ENCODE peak calls at places on chromosomes 3 and 15, in eight cellular contexts. H is CD4-positive, CD25-positive, alpha-beta regulatory T cell; D is cardiac muscle cell; B is foreskin keratinocyte; X is coronary artery; R is lung microvascular endothelial cell; N is amygdala; V is activated CD4-positive, alpha-beta T cell treated with anti-CD3 and anti-CD28 coated beads, Interleukin-2, amount 50 U/mL, for 24 hours. W is an unnamed sample.

GRCh38 chr3:131835906-131836305 is 198.9 kb downstream of the CPNE4 start:
- DNase-seq in B (no peak), D (no peak), H (no peak), N (no peak), R (no peak), X (no peak), V (no peak), W (no peak)

GRCh38 chr3:112463250-112463649 is 36.0 kb downstream of the BTLA start:
- DNase-seq in H (no peak), N (no peak), R (no peak), X (no peak), V (no peak), D (no peak), B (no peak), W (no peak)

GRCh38 chr3:38278841-38279240 is 3.3 kb upstream of the SLC22A14 start:
- DNase-seq in D (no peak), H (no peak), B (no peak), R (no peak), V (no peak), X (no peak), N (no peak), W (no peak)

GRCh38 chr3:43867673-43868072 is 176.9 kb downstream of the ABHD5 start:
- DNase-seq in V (no peak), X (no peak), N (no peak), D (peak), H (no peak), B (no peak), R (peak), W (no peak)

GRCh38 chr3:194871143-194871863 is 185.6 kb downstream of the FAM43A start:
- DNase-seq in H (no peak), V (no peak), D (peak), N (no peak), R (peak), B (peak), X (no peak), W (peak)

GRCh38 chr15:101014276-101014675 is 95.1 kb downstream of the LRRK1 start:
- DNase-seq in X (peak), N (no peak), H (no peak), D (no peak), V (no peak), B (no peak), R (no peak), W (peak)

GRCh38 chr3:120450914-120451669 is at the start of gene FSTL1:
- DNase-seq in H (no peak), D (peak), B (no peak), R (peak), N (no peak), X (peak), V (no peak), W (peak)

GRCh38 chr3:45153658-45154437 is 7.7 kb upstream of the CDCP1 start:
- DNase-seq in H (no peak), N (no peak), R (no peak), D (peak), X (no peak), B (no peak), V (no peak), W (no peak)

GRCh38 chr3:159825216-159825854 is 163.3 kb upstream of the IL12A start:
- DNase-seq in V (no peak), H (no peak), R (no peak), B (no peak), N (no peak), D (peak), X (no peak), W (no peak)

GRCh38 chr3:111735271-111735758 is 123.8 kb upstream of the PHLDB2 start:
- DNase-seq in D (peak), B (peak), R (peak), X (no peak), V (no peak), N (no peak), H (no peak), W (no peak)

GRCh38 chr15:25624504-25625172 is 185.8 kb upstream of the UBE3A start:
- DNase-seq in D (no peak), H (no peak), V (no peak), R (no peak), B (no peak), N (no peak), X (no peak), W (no peak)

W was measured in retina.